ENCODE peak calls at places on chromosomes 6 and 20, in nine cellular contexts. I is posterior cingulate gyrus; C is T-helper 9 cell; H is HT1080; M is naive thymus-derived CD4-positive, alpha-beta T cell; T is NCI-H226; G is GOT3; J is uterus; K is cardiac muscle cell. X is an unnamed sample.

GRCh38 chr6:13767121-13767794 is 47.1 kb downstream of the MCUR1 start:
- DNase-seq in T (no peak), C (peak), M (no peak), G (no peak), I (peak), H (no peak), J (peak), K (peak), X (no peak)

GRCh38 chr20:24738981-24739633 is 210.0 kb upstream of the CST7 start:
- DNase-seq in I (no peak), M (no peak), J (no peak), T (no peak), K (no peak), C (no peak), H (no peak), G (no peak), X (no peak)

GRCh38 chr20:58547527-58548475 is 32.6 kb upstream of the APCDD1L start:
- DNase-seq in J (no peak), K (no peak), M (no peak), I (no peak), G (no peak), T (no peak), C (no peak), H (peak), X (no peak)

GRCh38 chr20:62156592-62157386 is 13.2 kb downstream of the SS18L1 start:
- DNase-seq in I (peak), H (no peak), G (no peak), C (peak), M (peak), J (peak), T (no peak), K (peak), X (peak)

GRCh38 chr6:159984268-159984786 is 15.4 kb downstream of the IGF2R start:
- DNase-seq in I (no peak), K (no peak), C (no peak), T (peak), H (peak), J (no peak), M (no peak), G (no peak), X (no peak)

GRCh38 chr20:23296841-23297701 is 53.5 kb upstream of the NXT1 start:
- DNase-seq in G (no peak), C (no peak), K (no peak), M (no peak), H (no peak), J (no peak), T (no peak), I (no peak), X (no peak)

GRCh38 chr20:46484954-46485353 is 28.4 kb downstream of the ZNF334 start:
- DNase-seq in K (no peak), C (no peak), H (no peak), I (no peak), J (no peak), T (no peak), G (no peak), M (no peak), X (no peak)

GRCh38 chr6:122265755-122266154 is 133.7 kb upstream of the HSF2 start:
- DNase-seq in T (no peak), M (no peak), H (no peak), C (no peak), J (no peak), K (no peak), I (no peak), G (no peak), X (no peak)

GRCh38 chr20:12394786-12395185 is 477.1 kb downstream of the BTBD3 start:
- DNase-seq in T (no peak), C (no peak), M (no peak), I (no peak), K (no peak), H (peak), J (no peak), G (no peak), X (no peak)

GRCh38 chr6:26743941-26744699 is 84.6 kb upstream of the ZNF322 start:
- DNase-seq in M (no peak), C (no peak), T (no peak), G (no peak), K (no peak), J (no peak), I (no peak), H (peak), X (peak)

GRCh38 chr6:118263929-118264486 is 284.1 kb upstream of the PLN start:
- DNase-seq in M (no peak), I (peak), H (peak), G (no peak), T (no peak), J (no peak), C (no peak), K (peak), X (no peak)

GRCh38 chr20:41599699-41600104 is 18.5 kb downstream of the CHD6 start:
- DNase-seq in H (no peak), G (no peak), M (no peak), K (no peak), I (no peak), J (no peak), C (no peak), T (no peak), X (peak)

GRCh38 chr6:56242343-56242742 is 5.0 kb downstream of the COL21A1 start:
- DNase-seq in I (no peak), T (no peak), H (no peak), C (no peak), G (no peak), J (no peak), M (no peak), K (no peak), X (no peak)

GRCh38 chr20:50996901-50997830 is 25.7 kb downstream of the KCNG1 start:
- DNase-seq in J (no peak), K (no peak), H (no peak), C (no peak), M (no peak), G (no peak), T (no peak), I (no peak), X (no peak)

GRCh38 chr6:88631830-88632229 is 331.6 kb downstream of the RNGTT start:
- DNase-seq in K (no peak), I (no peak), C (no peak), J (no peak), T (no peak), G (no peak), H (no peak), M (no peak), X (no peak)

GRCh38 chr6:15413558-15414257 is 167.8 kb downstream of the JARID2 start:
- DNase-seq in C (no peak), M (no peak), G (no peak), H (no peak), T (no peak), J (no peak), I (no peak), K (no peak), X (no peak)

GRCh38 chr6:21181866-21182265 is 411.7 kb upstream of the SOX4 start:
- DNase-seq in H (no peak), I (no peak), K (no peak), T (no peak), J (no peak), M (no peak), G (no peak), C (no peak), X (no peak)

GRCh38 chr6:148225871-148226270 is 116.8 kb upstream of the SASH1 start:
- DNase-seq in J (no peak), I (no peak), M (no peak), G (no peak), T (no peak), H (no peak), C (no peak), K (no peak), X (no peak)

GRCh38 chr6:27205375-27206278 is 41.9 kb upstream of the PRSS16 start:
- DNase-seq in G (no peak), T (no peak), K (peak), I (no peak), C (no peak), H (peak), M (no peak), J (no peak), X (no peak)

GRCh38 chr6:766625-767024 is 73.7 kb upstream of the EXOC2 start:
- DNase-seq in I (no peak), J (no peak), K (no peak), T (no peak), G (no peak), M (no peak), C (no peak), H (no peak), X (no peak)

GRCh38 chr6:128696651-128697391 is 176.4 kb upstream of the PTPRK start:
- DNase-seq in J (no peak), H (peak), K (no peak), T (peak), C (no peak), M (no peak), G (no peak), I (no peak), X (peak)

GRCh38 chr6:22613695-22614094 is 44.3 kb downstream of the HDGFL1 start:
- DNase-seq in M (no peak), G (no peak), C (no peak), T (peak), I (no peak), H (peak), J (no peak), K (no peak), X (no peak)

GRCh38 chr6:11044712-11045167 is 635 bp upstream of the ELOVL2 start:
- DNase-seq in K (no peak), G (no peak), J (no peak), M (no peak), I (no peak), C (no peak), T (no peak), H (no peak), X (no peak)

GRCh38 chr6:138035070-138035469 is 72.1 kb downstream of the PERP start:
- DNase-seq in T (no peak), I (no peak), K (no peak), H (no peak), M (no peak), C (no peak), J (no peak), G (no peak), X (no peak)

GRCh38 chr6:94121094-94121493 is 701.7 kb upstream of the EPHA7 start:
- DNase-seq in I (no peak), G (no peak), C (no peak), T (no peak), K (no peak), J (no peak), H (no peak), M (no peak), X (no peak)

GRCh38 chr6:90729057-90729456 is 142.2 kb upstream of the MAP3K7 start:
- DNase-seq in M (no peak), I (no peak), G (no peak), H (no peak), K (no peak), T (no peak), J (no peak), C (no peak), X (no peak)

GRCh38 chr6:52108128-52108527 is 20.7 kb upstream of the PKHD1 start:
- DNase-seq in J (no peak), H (peak), K (no peak), I (no peak), M (no peak), G (no peak), T (no peak), C (no peak), X (no peak)